ENCODE peak calls at places on chromosomes 1 and 21, in seven cellular contexts. One of them, this sample, is unnamed.

GRCh38 chr1:53470155-53470554 is 11.0 kb downstream of the DMRTB1 start:
- DNase-seq in stimulated activated CD8-positive, alpha-beta memory T cell treated with anti-CD3 and anti-CD28 coated beads, Interleukin-4, amount 100 ng/mL, for 24 hours: no peak
- DNase-seq in omental fat pad: no peak
- DNase-seq in naive thymus-derived CD8-positive, alpha-beta T cell: no peak
- DNase-seq in activated CD8-positive, alpha-beta memory T cell treated with anti-CD3 and anti-CD28 coated beads for 24 hours: peak
- DNase-seq in HEK293T: peak
- DNase-seq in HFF-Myc: no peak
- DNase-seq in this sample: peak

GRCh38 chr1:6281511-6282402 is 20.9 kb upstream of the GPR153 start:
- DNase-seq in stimulated activated CD8-positive, alpha-beta memory T cell treated with anti-CD3 and anti-CD28 coated beads, Interleukin-4, amount 100 ng/mL, for 24 hours: no peak
- DNase-seq in activated CD8-positive, alpha-beta memory T cell treated with anti-CD3 and anti-CD28 coated beads for 24 hours: no peak
- DNase-seq in omental fat pad: no peak
- DNase-seq in HFF-Myc: no peak
- DNase-seq in HEK293T: no peak
- DNase-seq in naive thymus-derived CD8-positive, alpha-beta T cell: no peak
- DNase-seq in this sample: no peak

GRCh38 chr1:180988221-180988826 is 34.3 kb downstream of the STX6 start:
- DNase-seq in activated CD8-positive, alpha-beta memory T cell treated with anti-CD3 and anti-CD28 coated beads for 24 hours: no peak
- DNase-seq in HFF-Myc: no peak
- DNase-seq in omental fat pad: no peak
- DNase-seq in naive thymus-derived CD8-positive, alpha-beta T cell: no peak
- DNase-seq in stimulated activated CD8-positive, alpha-beta memory T cell treated with anti-CD3 and anti-CD28 coated beads, Interleukin-4, amount 100 ng/mL, for 24 hours: no peak
- DNase-seq in HEK293T: no peak
- DNase-seq in this sample: no peak

GRCh38 chr21:45940621-45941337 is 40.8 kb upstream of the COL6A1 start:
- DNase-seq in activated CD8-positive, alpha-beta memory T cell treated with anti-CD3 and anti-CD28 coated beads for 24 hours: no peak
- DNase-seq in HFF-Myc: no peak
- DNase-seq in stimulated activated CD8-positive, alpha-beta memory T cell treated with anti-CD3 and anti-CD28 coated beads, Interleukin-4, amount 100 ng/mL, for 24 hours: no peak
- DNase-seq in HEK293T: no peak
- DNase-seq in naive thymus-derived CD8-positive, alpha-beta T cell: no peak
- DNase-seq in omental fat pad: no peak
- DNase-seq in this sample: no peak

GRCh38 chr1:109782514-109782913 is 18.8 kb upstream of the EPS8L3 start:
- DNase-seq in HEK293T: no peak
- DNase-seq in omental fat pad: no peak
- DNase-seq in activated CD8-positive, alpha-beta memory T cell treated with anti-CD3 and anti-CD28 coated beads for 24 hours: no peak
- DNase-seq in HFF-Myc: no peak
- DNase-seq in naive thymus-derived CD8-positive, alpha-beta T cell: no peak
- DNase-seq in stimulated activated CD8-positive, alpha-beta memory T cell treated with anti-CD3 and anti-CD28 coated beads, Interleukin-4, amount 100 ng/mL, for 24 hours: no peak
- DNase-seq in this sample: no peak

GRCh38 chr1:238409191-238409846 is 518.6 kb upstream of the ZP4 start:
- DNase-seq in HFF-Myc: no peak
- DNase-seq in naive thymus-derived CD8-positive, alpha-beta T cell: no peak
- DNase-seq in stimulated activated CD8-positive, alpha-beta memory T cell treated with anti-CD3 and anti-CD28 coated beads, Interleukin-4, amount 100 ng/mL, for 24 hours: no peak
- DNase-seq in activated CD8-positive, alpha-beta memory T cell treated with anti-CD3 and anti-CD28 coated beads for 24 hours: no peak
- DNase-seq in omental fat pad: no peak
- DNase-seq in HEK293T: no peak
- DNase-seq in this sample: no peak

GRCh38 chr1:95353185-95353584 is 119.2 kb downstream of the RWDD3 start:
- DNase-seq in omental fat pad: no peak
- DNase-seq in activated CD8-positive, alpha-beta memory T cell treated with anti-CD3 and anti-CD28 coated beads for 24 hours: no peak
- DNase-seq in HEK293T: no peak
- DNase-seq in HFF-Myc: no peak
- DNase-seq in naive thymus-derived CD8-positive, alpha-beta T cell: no peak
- DNase-seq in stimulated activated CD8-positive, alpha-beta memory T cell treated with anti-CD3 and anti-CD28 coated beads, Interleukin-4, amount 100 ng/mL, for 24 hours: no peak
- DNase-seq in this sample: no peak

GRCh38 chr21:26115899-26116298 is 54.7 kb downstream of the APP start:
- DNase-seq in activated CD8-positive, alpha-beta memory T cell treated with anti-CD3 and anti-CD28 coated beads for 24 hours: no peak
- DNase-seq in naive thymus-derived CD8-positive, alpha-beta T cell: no peak
- DNase-seq in HFF-Myc: no peak
- DNase-seq in HEK293T: no peak
- DNase-seq in omental fat pad: no peak
- DNase-seq in stimulated activated CD8-positive, alpha-beta memory T cell treated with anti-CD3 and anti-CD28 coated beads, Interleukin-4, amount 100 ng/mL, for 24 hours: no peak
- DNase-seq in this sample: no peak

GRCh38 chr1:76256289-76257223 is 182.0 kb downstream of the ST6GALNAC3 start:
- DNase-seq in HFF-Myc: no peak
- DNase-seq in stimulated activated CD8-positive, alpha-beta memory T cell treated with anti-CD3 and anti-CD28 coated beads, Interleukin-4, amount 100 ng/mL, for 24 hours: no peak
- DNase-seq in activated CD8-positive, alpha-beta memory T cell treated with anti-CD3 and anti-CD28 coated beads for 24 hours: no peak
- DNase-seq in naive thymus-derived CD8-positive, alpha-beta T cell: no peak
- DNase-seq in HEK293T: no peak
- DNase-seq in omental fat pad: no peak
- DNase-seq in this sample: no peak

GRCh38 chr21:42541174-42541573 is 27.5 kb downstream of the SLC37A1 start:
- DNase-seq in HFF-Myc: no peak
- DNase-seq in HEK293T: no peak
- DNase-seq in stimulated activated CD8-positive, alpha-beta memory T cell treated with anti-CD3 and anti-CD28 coated beads, Interleukin-4, amount 100 ng/mL, for 24 hours: no peak
- DNase-seq in naive thymus-derived CD8-positive, alpha-beta T cell: no peak
- DNase-seq in omental fat pad: no peak
- DNase-seq in activated CD8-positive, alpha-beta memory T cell treated with anti-CD3 and anti-CD28 coated beads for 24 hours: no peak
- DNase-seq in this sample: no peak

GRCh38 chr1:210252621-210253041 is 20.0 kb downstream of the SERTAD4 start:
- DNase-seq in omental fat pad: no peak
- DNase-seq in naive thymus-derived CD8-positive, alpha-beta T cell: no peak
- DNase-seq in HFF-Myc: no peak
- DNase-seq in activated CD8-positive, alpha-beta memory T cell treated with anti-CD3 and anti-CD28 coated beads for 24 hours: no peak
- DNase-seq in HEK293T: no peak
- DNase-seq in stimulated activated CD8-positive, alpha-beta memory T cell treated with anti-CD3 and anti-CD28 coated beads, Interleukin-4, amount 100 ng/mL, for 24 hours: no peak
- DNase-seq in this sample: no peak

GRCh38 chr1:28287315-28287714 is 28.0 kb downstream of the SESN2 start:
- DNase-seq in naive thymus-derived CD8-positive, alpha-beta T cell: no peak
- DNase-seq in HEK293T: no peak
- DNase-seq in activated CD8-positive, alpha-beta memory T cell treated with anti-CD3 and anti-CD28 coated beads for 24 hours: no peak
- DNase-seq in omental fat pad: no peak
- DNase-seq in stimulated activated CD8-positive, alpha-beta memory T cell treated with anti-CD3 and anti-CD28 coated beads, Interleukin-4, amount 100 ng/mL, for 24 hours: no peak
- DNase-seq in HFF-Myc: no peak
- DNase-seq in this sample: no peak

GRCh38 chr21:41576010-41576615 is 68.2 kb upstream of the TMPRSS2 start:
- DNase-seq in activated CD8-positive, alpha-beta memory T cell treated with anti-CD3 and anti-CD28 coated beads for 24 hours: no peak
- DNase-seq in HFF-Myc: no peak
- DNase-seq in naive thymus-derived CD8-positive, alpha-beta T cell: no peak
- DNase-seq in HEK293T: no peak
- DNase-seq in stimulated activated CD8-positive, alpha-beta memory T cell treated with anti-CD3 and anti-CD28 coated beads, Interleukin-4, amount 100 ng/mL, for 24 hours: no peak
- DNase-seq in omental fat pad: no peak
- DNase-seq in this sample: no peak

GRCh38 chr21:37871121-37871862 is 45.0 kb downstream of the KCNJ6 start:
- DNase-seq in stimulated activated CD8-positive, alpha-beta memory T cell treated with anti-CD3 and anti-CD28 coated beads, Interleukin-4, amount 100 ng/mL, for 24 hours: no peak
- DNase-seq in activated CD8-positive, alpha-beta memory T cell treated with anti-CD3 and anti-CD28 coated beads for 24 hours: no peak
- DNase-seq in HFF-Myc: peak
- DNase-seq in HEK293T: no peak
- DNase-seq in naive thymus-derived CD8-positive, alpha-beta T cell: no peak
- DNase-seq in omental fat pad: no peak
- DNase-seq in this sample: no peak

GRCh38 chr1:245096330-245097066 is 58.3 kb upstream of the KIF26B start:
- DNase-seq in stimulated activated CD8-positive, alpha-beta memory T cell treated with anti-CD3 and anti-CD28 coated beads, Interleukin-4, amount 100 ng/mL, for 24 hours: no peak
- DNase-seq in HEK293T: no peak
- DNase-seq in omental fat pad: no peak
- DNase-seq in naive thymus-derived CD8-positive, alpha-beta T cell: no peak
- DNase-seq in HFF-Myc: no peak
- DNase-seq in activated CD8-positive, alpha-beta memory T cell treated with anti-CD3 and anti-CD28 coated beads for 24 hours: no peak
- DNase-seq in this sample: peak

GRCh38 chr21:35408401-35408800 is 359.3 kb upstream of the RUNX1 start:
- DNase-seq in HEK293T: no peak
- DNase-seq in omental fat pad: no peak
- DNase-seq in stimulated activated CD8-positive, alpha-beta memory T cell treated with anti-CD3 and anti-CD28 coated beads, Interleukin-4, amount 100 ng/mL, for 24 hours: no peak
- DNase-seq in HFF-Myc: no peak
- DNase-seq in naive thymus-derived CD8-positive, alpha-beta T cell: no peak
- DNase-seq in activated CD8-positive, alpha-beta memory T cell treated with anti-CD3 and anti-CD28 coated beads for 24 hours: no peak
- DNase-seq in this sample: no peak

GRCh38 chr1:231159963-231160761 is 1.7 kb upstream of the TRIM67 start:
- DNase-seq in stimulated activated CD8-positive, alpha-beta memory T cell treated with anti-CD3 and anti-CD28 coated beads, Interleukin-4, amount 100 ng/mL, for 24 hours: no peak
- DNase-seq in omental fat pad: no peak
- DNase-seq in naive thymus-derived CD8-positive, alpha-beta T cell: no peak
- DNase-seq in HFF-Myc: no peak
- DNase-seq in HEK293T: no peak
- DNase-seq in activated CD8-positive, alpha-beta memory T cell treated with anti-CD3 and anti-CD28 coated beads for 24 hours: no peak
- DNase-seq in this sample: no peak

GRCh38 chr1:57204942-57205787 is 218.7 kb downstream of the DAB1 start:
- DNase-seq in activated CD8-positive, alpha-beta memory T cell treated with anti-CD3 and anti-CD28 coated beads for 24 hours: no peak
- DNase-seq in omental fat pad: no peak
- DNase-seq in HEK293T: no peak
- DNase-seq in naive thymus-derived CD8-positive, alpha-beta T cell: no peak
- DNase-seq in HFF-Myc: no peak
- DNase-seq in stimulated activated CD8-positive, alpha-beta memory T cell treated with anti-CD3 and anti-CD28 coated beads, Interleukin-4, amount 100 ng/mL, for 24 hours: no peak
- DNase-seq in this sample: no peak

GRCh38 chr1:226481133-226481532 is 67.4 kb upstream of the STUM start:
- DNase-seq in HEK293T: no peak
- DNase-seq in stimulated activated CD8-positive, alpha-beta memory T cell treated with anti-CD3 and anti-CD28 coated beads, Interleukin-4, amount 100 ng/mL, for 24 hours: no peak
- DNase-seq in naive thymus-derived CD8-positive, alpha-beta T cell: no peak
- DNase-seq in activated CD8-positive, alpha-beta memory T cell treated with anti-CD3 and anti-CD28 coated beads for 24 hours: no peak
- DNase-seq in omental fat pad: no peak
- DNase-seq in HFF-Myc: no peak
- DNase-seq in this sample: no peak

GRCh38 chr21:41817228-41817627 is 50.4 kb upstream of the RIPK4 start:
- DNase-seq in naive thymus-derived CD8-positive, alpha-beta T cell: peak
- DNase-seq in stimulated activated CD8-positive, alpha-beta memory T cell treated with anti-CD3 and anti-CD28 coated beads, Interleukin-4, amount 100 ng/mL, for 24 hours: no peak
- DNase-seq in HFF-Myc: peak
- DNase-seq in HEK293T: peak
- DNase-seq in omental fat pad: no peak
- DNase-seq in activated CD8-positive, alpha-beta memory T cell treated with anti-CD3 and anti-CD28 coated beads for 24 hours: no peak
- DNase-seq in this sample: no peak

GRCh38 chr1:19071674-19072281 is 115.3 kb upstream of the IFFO2 start:
- DNase-seq in HEK293T: no peak
- DNase-seq in activated CD8-positive, alpha-beta memory T cell treated with anti-CD3 and anti-CD28 coated beads for 24 hours: no peak
- DNase-seq in naive thymus-derived CD8-positive, alpha-beta T cell: no peak
- DNase-seq in omental fat pad: no peak
- DNase-seq in stimulated activated CD8-positive, alpha-beta memory T cell treated with anti-CD3 and anti-CD28 coated beads, Interleukin-4, amount 100 ng/mL, for 24 hours: no peak
- DNase-seq in HFF-Myc: no peak
- DNase-seq in this sample: no peak

GRCh38 chr1:96722161-96722908 is 751 bp downstream of the PTBP2 start:
- DNase-seq in stimulated activated CD8-positive, alpha-beta memory T cell treated with anti-CD3 and anti-CD28 coated beads, Interleukin-4, amount 100 ng/mL, for 24 hours: peak
- DNase-seq in naive thymus-derived CD8-positive, alpha-beta T cell: peak
- DNase-seq in HEK293T: peak
- DNase-seq in omental fat pad: no peak
- DNase-seq in activated CD8-positive, alpha-beta memory T cell treated with anti-CD3 and anti-CD28 coated beads for 24 hours: peak
- DNase-seq in HFF-Myc: no peak
- DNase-seq in this sample: no peak

GRCh38 chr1:96492236-96492635 is 229.3 kb upstream of the PTBP2 start:
- DNase-seq in naive thymus-derived CD8-positive, alpha-beta T cell: no peak
- DNase-seq in omental fat pad: no peak
- DNase-seq in stimulated activated CD8-positive, alpha-beta memory T cell treated with anti-CD3 and anti-CD28 coated beads, Interleukin-4, amount 100 ng/mL, for 24 hours: no peak
- DNase-seq in activated CD8-positive, alpha-beta memory T cell treated with anti-CD3 and anti-CD28 coated beads for 24 hours: no peak
- DNase-seq in HEK293T: peak
- DNase-seq in HFF-Myc: no peak
- DNase-seq in this sample: no peak

GRCh38 chr1:86950712-86951111 is 36.3 kb downstream of the HS2ST1 start:
- DNase-seq in omental fat pad: no peak
- DNase-seq in activated CD8-positive, alpha-beta memory T cell treated with anti-CD3 and anti-CD28 coated beads for 24 hours: no peak
- DNase-seq in HEK293T: no peak
- DNase-seq in HFF-Myc: no peak
- DNase-seq in stimulated activated CD8-positive, alpha-beta memory T cell treated with anti-CD3 and anti-CD28 coated beads, Interleukin-4, amount 100 ng/mL, for 24 hours: no peak
- DNase-seq in naive thymus-derived CD8-positive, alpha-beta T cell: no peak
- DNase-seq in this sample: no peak

GRCh38 chr1:22628698-22629444 is 7.6 kb upstream of the C1QA start:
- DNase-seq in HEK293T: no peak
- DNase-seq in activated CD8-positive, alpha-beta memory T cell treated with anti-CD3 and anti-CD28 coated beads for 24 hours: no peak
- DNase-seq in stimulated activated CD8-positive, alpha-beta memory T cell treated with anti-CD3 and anti-CD28 coated beads, Interleukin-4, amount 100 ng/mL, for 24 hours: no peak
- DNase-seq in omental fat pad: no peak
- DNase-seq in naive thymus-derived CD8-positive, alpha-beta T cell: no peak
- DNase-seq in HFF-Myc: no peak
- DNase-seq in this sample: no peak

GRCh38 chr1:153265457-153265856 is 6.0 kb downstream of the LORICRIN start:
- DNase-seq in activated CD8-positive, alpha-beta memory T cell treated with anti-CD3 and anti-CD28 coated beads for 24 hours: no peak
- DNase-seq in omental fat pad: no peak
- DNase-seq in stimulated activated CD8-positive, alpha-beta memory T cell treated with anti-CD3 and anti-CD28 coated beads, Interleukin-4, amount 100 ng/mL, for 24 hours: no peak
- DNase-seq in naive thymus-derived CD8-positive, alpha-beta T cell: no peak
- DNase-seq in HEK293T: no peak
- DNase-seq in HFF-Myc: no peak
- DNase-seq in this sample: no peak

GRCh38 chr21:44800971-44801467 is 601 bp downstream of the UBE2G2 start:
- DNase-seq in stimulated activated CD8-positive, alpha-beta memory T cell treated with anti-CD3 and anti-CD28 coated beads, Interleukin-4, amount 100 ng/mL, for 24 hours: no peak
- DNase-seq in naive thymus-derived CD8-positive, alpha-beta T cell: no peak
- DNase-seq in HEK293T: peak
- DNase-seq in omental fat pad: no peak
- DNase-seq in HFF-Myc: no peak
- DNase-seq in activated CD8-positive, alpha-beta memory T cell treated with anti-CD3 and anti-CD28 coated beads for 24 hours: no peak
- DNase-seq in this sample: no peak

GRCh38 chr21:35026617-35027557 is 22.2 kb downstream of the RUNX1 start:
- DNase-seq in HFF-Myc: no peak
- DNase-seq in stimulated activated CD8-positive, alpha-beta memory T cell treated with anti-CD3 and anti-CD28 coated beads, Interleukin-4, amount 100 ng/mL, for 24 hours: peak
- DNase-seq in activated CD8-positive, alpha-beta memory T cell treated with anti-CD3 and anti-CD28 coated beads for 24 hours: peak
- DNase-seq in omental fat pad: no peak
- DNase-seq in naive thymus-derived CD8-positive, alpha-beta T cell: peak
- DNase-seq in HEK293T: no peak
- DNase-seq in this sample: no peak

GRCh38 chr1:159828916-159829634 is 2.4 kb downstream of the SLAMF8 start:
- DNase-seq in stimulated activated CD8-positive, alpha-beta memory T cell treated with anti-CD3 and anti-CD28 coated beads, Interleukin-4, amount 100 ng/mL, for 24 hours: no peak
- DNase-seq in naive thymus-derived CD8-positive, alpha-beta T cell: no peak
- DNase-seq in HEK293T: peak
- DNase-seq in omental fat pad: no peak
- DNase-seq in HFF-Myc: no peak
- DNase-seq in activated CD8-positive, alpha-beta memory T cell treated with anti-CD3 and anti-CD28 coated beads for 24 hours: no peak
- DNase-seq in this sample: no peak

GRCh38 chr21:26060335-26061115 is 110.0 kb downstream of the APP start:
- DNase-seq in omental fat pad: no peak
- DNase-seq in HFF-Myc: no peak
- DNase-seq in activated CD8-positive, alpha-beta memory T cell treated with anti-CD3 and anti-CD28 coated beads for 24 hours: no peak
- DNase-seq in stimulated activated CD8-positive, alpha-beta memory T cell treated with anti-CD3 and anti-CD28 coated beads, Interleukin-4, amount 100 ng/mL, for 24 hours: no peak
- DNase-seq in HEK293T: no peak
- DNase-seq in naive thymus-derived CD8-positive, alpha-beta T cell: no peak
- DNase-seq in this sample: no peak

GRCh38 chr1:44108241-44108640 is 10.4 kb upstream of the KLF17 start:
- DNase-seq in HFF-Myc: no peak
- DNase-seq in activated CD8-positive, alpha-beta memory T cell treated with anti-CD3 and anti-CD28 coated beads for 24 hours: no peak
- DNase-seq in stimulated activated CD8-positive, alpha-beta memory T cell treated with anti-CD3 and anti-CD28 coated beads, Interleukin-4, amount 100 ng/mL, for 24 hours: no peak
- DNase-seq in omental fat pad: no peak
- DNase-seq in naive thymus-derived CD8-positive, alpha-beta T cell: no peak
- DNase-seq in HEK293T: no peak
- DNase-seq in this sample: no peak

GRCh38 chr1:160115545-160116276 is at the start of gene ATP1A2:
- DNase-seq in naive thymus-derived CD8-positive, alpha-beta T cell: no peak
- DNase-seq in omental fat pad: no peak
- DNase-seq in HEK293T: no peak
- DNase-seq in activated CD8-positive, alpha-beta memory T cell treated with anti-CD3 and anti-CD28 coated beads for 24 hours: no peak
- DNase-seq in HFF-Myc: no peak
- DNase-seq in stimulated activated CD8-positive, alpha-beta memory T cell treated with anti-CD3 and anti-CD28 coated beads, Interleukin-4, amount 100 ng/mL, for 24 hours: no peak
- DNase-seq in this sample: no peak

GRCh38 chr1:13964768-13965167 is 264.8 kb downstream of the PRDM2 start:
- DNase-seq in stimulated activated CD8-positive, alpha-beta memory T cell treated with anti-CD3 and anti-CD28 coated beads, Interleukin-4, amount 100 ng/mL, for 24 hours: no peak
- DNase-seq in HFF-Myc: no peak
- DNase-seq in omental fat pad: no peak
- DNase-seq in HEK293T: no peak
- DNase-seq in naive thymus-derived CD8-positive, alpha-beta T cell: no peak
- DNase-seq in activated CD8-positive, alpha-beta memory T cell treated with anti-CD3 and anti-CD28 coated beads for 24 hours: no peak
- DNase-seq in this sample: peak

GRCh38 chr1:89842547-89843278 is 21.9 kb downstream of the LRRC8D start:
- DNase-seq in HFF-Myc: no peak
- DNase-seq in HEK293T: no peak
- DNase-seq in stimulated activated CD8-positive, alpha-beta memory T cell treated with anti-CD3 and anti-CD28 coated beads, Interleukin-4, amount 100 ng/mL, for 24 hours: no peak
- DNase-seq in naive thymus-derived CD8-positive, alpha-beta T cell: no peak
- DNase-seq in omental fat pad: no peak
- DNase-seq in activated CD8-positive, alpha-beta memory T cell treated with anti-CD3 and anti-CD28 coated beads for 24 hours: no peak
- DNase-seq in this sample: no peak

GRCh38 chr1:201916649-201917249 is 28.1 kb downstream of the SHISA4 start:
- DNase-seq in stimulated activated CD8-positive, alpha-beta memory T cell treated with anti-CD3 and anti-CD28 coated beads, Interleukin-4, amount 100 ng/mL, for 24 hours: no peak
- DNase-seq in activated CD8-positive, alpha-beta memory T cell treated with anti-CD3 and anti-CD28 coated beads for 24 hours: no peak
- DNase-seq in naive thymus-derived CD8-positive, alpha-beta T cell: no peak
- DNase-seq in HFF-Myc: peak
- DNase-seq in HEK293T: peak
- DNase-seq in omental fat pad: peak
- DNase-seq in this sample: peak

GRCh38 chr1:56287736-56288135 is 291.6 kb downstream of the PLPP3 start:
- DNase-seq in HEK293T: no peak
- DNase-seq in HFF-Myc: no peak
- DNase-seq in activated CD8-positive, alpha-beta memory T cell treated with anti-CD3 and anti-CD28 coated beads for 24 hours: no peak
- DNase-seq in stimulated activated CD8-positive, alpha-beta memory T cell treated with anti-CD3 and anti-CD28 coated beads, Interleukin-4, amount 100 ng/mL, for 24 hours: no peak
- DNase-seq in naive thymus-derived CD8-positive, alpha-beta T cell: no peak
- DNase-seq in omental fat pad: no peak
- DNase-seq in this sample: no peak

This sample was measured in osteocyte.